ENCODE peak calls at places on chromosomes 1 and 21, in nine cellular contexts. One of them, this sample, is unnamed.
A peak's percentile ranks its signal among the peaks of the same experiment; 100 is the strongest.

GRCh38 chr1:154999651-155000474 is 2.7 kb upstream of the ZBTB7B start:
- DNase-seq in K562: peak; percentile 78
- DNase-seq in IMR-90: no peak
- DNase-seq in left lung: no peak
- DNase-seq in endodermal cell: peak; percentile 86
- DNase-seq in hepatocyte: peak; percentile 76
- DNase-seq in esophagus squamous epithelium: no peak
- DNase-seq in colonic mucosa: peak; percentile 66
- DNase-seq in astrocyte: no peak
- DNase-seq in this sample: no peak

GRCh38 chr1:233993651-233994050 is 89.2 kb downstream of the SLC35F3 start:
- DNase-seq in K562: no peak
- DNase-seq in IMR-90: no peak
- DNase-seq in left lung: no peak
- DNase-seq in endodermal cell: no peak
- DNase-seq in hepatocyte: no peak
- DNase-seq in esophagus squamous epithelium: no peak
- DNase-seq in colonic mucosa: no peak
- DNase-seq in astrocyte: peak; percentile 19
- DNase-seq in this sample: no peak

GRCh38 chr1:209884665-209885117 is 53.3 kb upstream of the SYT14 start:
- DNase-seq in K562: peak; percentile 52
- DNase-seq in IMR-90: peak; percentile 99
- DNase-seq in left lung: no peak
- DNase-seq in endodermal cell: no peak
- DNase-seq in hepatocyte: peak; percentile 93
- DNase-seq in esophagus squamous epithelium: no peak
- DNase-seq in colonic mucosa: peak; percentile 39
- DNase-seq in astrocyte: peak; percentile 100
- DNase-seq in this sample: peak; percentile 100

GRCh38 chr1:12601690-12602632 is 16.0 kb downstream of the DHRS3 start:
- DNase-seq in K562: peak; percentile 66
- DNase-seq in IMR-90: peak; percentile 97
- DNase-seq in left lung: no peak
- DNase-seq in endodermal cell: no peak
- DNase-seq in hepatocyte: peak; percentile 56
- DNase-seq in esophagus squamous epithelium: no peak
- DNase-seq in colonic mucosa: peak; percentile 32
- DNase-seq in astrocyte: peak; percentile 90
- DNase-seq in this sample: peak; percentile 93

GRCh38 chr1:19366599-19367315 is 54.6 kb downstream of the SLC66A1 start:
- DNase-seq in K562: no peak
- DNase-seq in IMR-90: no peak
- DNase-seq in left lung: no peak
- DNase-seq in endodermal cell: no peak
- DNase-seq in hepatocyte: no peak
- DNase-seq in esophagus squamous epithelium: no peak
- DNase-seq in colonic mucosa: no peak
- DNase-seq in astrocyte: no peak
- DNase-seq in this sample: no peak

GRCh38 chr1:183327429-183328290 is 90.5 kb downstream of the NMNAT2 start:
- DNase-seq in K562: no peak
- DNase-seq in IMR-90: no peak
- DNase-seq in left lung: no peak
- DNase-seq in endodermal cell: no peak
- DNase-seq in hepatocyte: no peak
- DNase-seq in esophagus squamous epithelium: no peak
- DNase-seq in colonic mucosa: no peak
- DNase-seq in astrocyte: no peak
- DNase-seq in this sample: no peak

GRCh38 chr1:198725090-198725489 is 86.2 kb downstream of the PTPRC start:
- DNase-seq in K562: no peak
- DNase-seq in IMR-90: peak; percentile 15
- DNase-seq in left lung: no peak
- DNase-seq in endodermal cell: no peak
- DNase-seq in hepatocyte: no peak
- DNase-seq in esophagus squamous epithelium: no peak
- DNase-seq in colonic mucosa: no peak
- DNase-seq in astrocyte: no peak
- DNase-seq in this sample: no peak

GRCh38 chr21:44547656-44548331 is 3.5 kb downstream of the KRTAP10-2 start:
- DNase-seq in K562: no peak
- DNase-seq in IMR-90: no peak
- DNase-seq in left lung: no peak
- DNase-seq in endodermal cell: no peak
- DNase-seq in hepatocyte: no peak
- DNase-seq in esophagus squamous epithelium: no peak
- DNase-seq in colonic mucosa: no peak
- DNase-seq in astrocyte: no peak
- DNase-seq in this sample: no peak

GRCh38 chr1:153537376-153537730 is 1.6 kb upstream of the S100A6 start:
- DNase-seq in K562: no peak
- DNase-seq in IMR-90: no peak
- DNase-seq in left lung: no peak
- DNase-seq in endodermal cell: no peak
- DNase-seq in hepatocyte: no peak
- DNase-seq in esophagus squamous epithelium: no peak
- DNase-seq in colonic mucosa: peak; percentile 29
- DNase-seq in astrocyte: no peak
- DNase-seq in this sample: no peak

GRCh38 chr1:240399381-240399780 is 212.6 kb downstream of the GREM2 start:
- DNase-seq in K562: no peak
- DNase-seq in IMR-90: peak; percentile 95
- DNase-seq in left lung: no peak
- DNase-seq in endodermal cell: no peak
- DNase-seq in hepatocyte: peak; percentile 81
- DNase-seq in esophagus squamous epithelium: no peak
- DNase-seq in colonic mucosa: no peak
- DNase-seq in astrocyte: peak; percentile 98
- DNase-seq in this sample: peak; percentile 96

GRCh38 chr1:115426271-115426771 is 88.3 kb upstream of the NGF start:
- DNase-seq in K562: no peak
- DNase-seq in IMR-90: peak; percentile 91
- DNase-seq in left lung: no peak
- DNase-seq in endodermal cell: peak; percentile 52
- DNase-seq in hepatocyte: peak; percentile 21
- DNase-seq in esophagus squamous epithelium: no peak
- DNase-seq in colonic mucosa: no peak
- DNase-seq in astrocyte: peak; percentile 92
- DNase-seq in this sample: peak; percentile 85

GRCh38 chr1:111735321-111735720 is 3.9 kb downstream of the INKA2 start:
- DNase-seq in K562: no peak
- DNase-seq in IMR-90: peak; percentile 48
- DNase-seq in left lung: no peak
- DNase-seq in endodermal cell: no peak
- DNase-seq in hepatocyte: no peak
- DNase-seq in esophagus squamous epithelium: no peak
- DNase-seq in colonic mucosa: no peak
- DNase-seq in astrocyte: no peak
- DNase-seq in this sample: no peak

GRCh38 chr1:17851075-17851474 is 95.9 kb downstream of the ACTL8 start:
- DNase-seq in K562: no peak
- DNase-seq in IMR-90: no peak
- DNase-seq in left lung: no peak
- DNase-seq in endodermal cell: no peak
- DNase-seq in hepatocyte: no peak
- DNase-seq in esophagus squamous epithelium: no peak
- DNase-seq in colonic mucosa: no peak
- DNase-seq in astrocyte: no peak
- DNase-seq in this sample: no peak

GRCh38 chr1:84653130-84653680 is 37.1 kb downstream of the SSX2IP start:
- DNase-seq in K562: no peak
- DNase-seq in IMR-90: peak; percentile 59
- DNase-seq in left lung: no peak
- DNase-seq in endodermal cell: no peak
- DNase-seq in hepatocyte: no peak
- DNase-seq in esophagus squamous epithelium: no peak
- DNase-seq in colonic mucosa: no peak
- DNase-seq in astrocyte: peak; percentile 26
- DNase-seq in this sample: peak; percentile 16

GRCh38 chr1:248823517-248824001 is 2.2 kb downstream of the SH3BP5L start:
- DNase-seq in K562: no peak
- DNase-seq in IMR-90: peak; percentile 88
- DNase-seq in left lung: no peak
- DNase-seq in endodermal cell: no peak
- DNase-seq in hepatocyte: no peak
- DNase-seq in esophagus squamous epithelium: no peak
- DNase-seq in colonic mucosa: no peak
- DNase-seq in astrocyte: peak; percentile 96
- DNase-seq in this sample: no peak

DNA sequence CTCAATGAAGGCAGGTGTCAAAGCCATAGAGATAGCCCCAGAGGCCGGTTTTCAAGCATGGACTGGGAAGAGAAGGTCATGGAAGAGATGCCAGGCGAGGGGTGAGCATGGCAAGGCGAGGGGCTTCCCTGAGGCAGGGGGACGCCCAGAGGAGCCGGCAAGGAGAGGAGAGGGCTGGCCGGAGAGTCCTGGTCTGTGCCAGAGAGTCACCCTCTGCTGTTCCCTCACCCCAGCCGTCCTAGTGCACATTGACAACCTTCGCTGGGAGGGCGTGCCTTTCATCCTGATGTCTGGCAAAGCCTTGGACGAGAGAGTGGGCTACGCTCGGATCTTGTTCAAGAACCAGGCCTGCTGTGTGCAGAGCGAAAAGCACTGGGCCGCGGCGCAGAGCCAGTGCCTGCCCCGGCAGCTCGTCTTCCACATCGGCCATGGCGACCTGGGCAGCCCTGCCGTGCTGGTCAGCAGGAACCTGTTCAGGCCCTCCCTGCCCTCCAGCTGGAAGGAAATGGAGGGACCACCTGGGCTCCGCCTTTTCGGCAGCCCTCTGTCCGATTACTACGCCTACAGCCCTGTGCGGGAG is 28.8 kb downstream of the H6PD start:
- DNase-seq in K562: no peak
- DNase-seq in IMR-90: no peak
- DNase-seq in left lung: peak; percentile 79
- DNase-seq in endodermal cell: no peak
- DNase-seq in hepatocyte: no peak
- DNase-seq in esophagus squamous epithelium: no peak
- DNase-seq in colonic mucosa: no peak
- DNase-seq in astrocyte: no peak
- DNase-seq in this sample: no peak
- H3K27ac ChIP-seq in K562: no peak overlapping the region
- H3K27ac ChIP-seq in IMR-90: no peak overlapping the region
- H3K27ac ChIP-seq in left lung: no peak overlapping the region
- H3K27ac ChIP-seq in endodermal cell: no peak overlapping the region
- H3K27ac ChIP-seq in hepatocyte: no peak overlapping the region
- H3K27ac ChIP-seq in esophagus squamous epithelium: no peak overlapping the region
- H3K27ac ChIP-seq in colonic mucosa: no peak overlapping the region
- H3K27ac ChIP-seq in astrocyte: no peak overlapping the region
- H3K27ac ChIP-seq in this sample: no peak overlapping the region

GRCh38 chr1:223760833-223761232 is 48.5 kb downstream of the CAPN2 start:
- DNase-seq in K562: no peak
- DNase-seq in IMR-90: no peak
- DNase-seq in left lung: no peak
- DNase-seq in endodermal cell: no peak
- DNase-seq in hepatocyte: no peak
- DNase-seq in esophagus squamous epithelium: no peak
- DNase-seq in colonic mucosa: no peak
- DNase-seq in astrocyte: no peak
- DNase-seq in this sample: no peak
- H3K36me3 ChIP-seq in K562: peaks cover 80% of the 10 kb centered on the region
- H3K36me3 ChIP-seq in IMR-90: peaks cover 78% of the 10 kb centered on the region
- H3K36me3 ChIP-seq in left lung: no peaks in the 10 kb centered on the region
- H3K36me3 ChIP-seq in endodermal cell: peaks cover 90% of the 10 kb centered on the region
- H3K36me3 ChIP-seq in hepatocyte: no peaks in the 10 kb centered on the region
- H3K36me3 ChIP-seq in esophagus squamous epithelium: peaks cover 64% of the 10 kb centered on the region
- H3K36me3 ChIP-seq in colonic mucosa: peaks cover 4% of the 10 kb centered on the region
- H3K36me3 ChIP-seq in astrocyte: peaks cover 92% of the 10 kb centered on the region
- H3K36me3 ChIP-seq in this sample: peaks cover 94% of the 10 kb centered on the region

GRCh38 chr1:212669600-212669999 is 30.0 kb downstream of the BATF3 start:
- DNase-seq in K562: no peak
- DNase-seq in IMR-90: no peak
- DNase-seq in left lung: no peak
- DNase-seq in endodermal cell: peak; percentile 49
- DNase-seq in hepatocyte: no peak
- DNase-seq in esophagus squamous epithelium: no peak
- DNase-seq in colonic mucosa: no peak
- DNase-seq in astrocyte: no peak
- DNase-seq in this sample: no peak

GRCh38 chr1:212670301-212670700 is 29.3 kb downstream of the BATF3 start:
- DNase-seq in K562: no peak
- DNase-seq in IMR-90: no peak
- DNase-seq in left lung: no peak
- DNase-seq in endodermal cell: no peak
- DNase-seq in hepatocyte: no peak
- DNase-seq in esophagus squamous epithelium: no peak
- DNase-seq in colonic mucosa: no peak
- DNase-seq in astrocyte: no peak
- DNase-seq in this sample: no peak

GRCh38 chr1:212668477-212668876 is 31.2 kb downstream of the BATF3 start:
- DNase-seq in K562: no peak
- DNase-seq in IMR-90: no peak
- DNase-seq in left lung: no peak
- DNase-seq in endodermal cell: peak; percentile 24
- DNase-seq in hepatocyte: no peak
- DNase-seq in esophagus squamous epithelium: no peak
- DNase-seq in colonic mucosa: no peak
- DNase-seq in astrocyte: no peak
- DNase-seq in this sample: no peak

GRCh38 chr1:212667223-212668139 is 32.2 kb downstream of the BATF3 start:
- DNase-seq in K562: no peak
- DNase-seq in IMR-90: peak; percentile 97
- DNase-seq in left lung: no peak
- DNase-seq in endodermal cell: peak; percentile 78
- DNase-seq in hepatocyte: peak; percentile 64
- DNase-seq in esophagus squamous epithelium: no peak
- DNase-seq in colonic mucosa: no peak
- DNase-seq in astrocyte: peak; percentile 94
- DNase-seq in this sample: peak; percentile 99

DNA sequence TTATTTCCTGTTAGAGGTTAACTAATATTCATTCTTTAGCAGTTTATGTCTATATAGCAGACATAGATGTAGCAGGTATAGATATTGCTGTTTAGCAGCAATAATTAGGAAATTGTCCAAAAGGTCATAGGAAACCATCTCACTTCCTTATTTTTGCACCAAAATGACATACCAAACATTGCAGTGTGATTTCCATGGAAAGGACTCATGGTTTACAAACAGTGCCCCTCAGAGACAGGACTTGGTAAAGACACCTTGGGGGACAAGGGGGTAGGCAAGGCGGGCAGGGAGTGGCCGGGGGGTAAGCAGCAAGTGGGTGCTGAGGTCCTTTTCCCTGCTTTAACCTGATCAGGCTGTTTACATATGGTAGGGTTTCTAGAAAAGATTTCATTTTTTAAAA is 30.5 kb downstream of the BATF3 start:
- DNase-seq in K562: peak; percentile 37
- DNase-seq in IMR-90: peak; percentile 20
- DNase-seq in left lung: no peak
- DNase-seq in endodermal cell: peak; percentile 74
- DNase-seq in hepatocyte: no peak
- DNase-seq in esophagus squamous epithelium: no peak
- DNase-seq in colonic mucosa: no peak
- DNase-seq in astrocyte: no peak
- DNase-seq in this sample: no peak
- TF ChIP-seq CTCF in K562: peak; percentile 53
- TF ChIP-seq CTCF in IMR-90: peak; percentile 37
- TF ChIP-seq CTCF in left lung: peak; percentile 33
- TF ChIP-seq CTCF in endodermal cell: peak; percentile 75
- TF ChIP-seq CTCF in hepatocyte: peak; percentile 14
- TF ChIP-seq CTCF in esophagus squamous epithelium: no peak
- TF ChIP-seq CTCF in colonic mucosa: no peak
- TF ChIP-seq CTCF in astrocyte: peak; percentile 10
- TF ChIP-seq CTCF in this sample: peak; percentile 43

GRCh38 chr1:178962853-178963810 is 62.6 kb upstream of the FAM20B start:
- DNase-seq in K562: no peak
- DNase-seq in IMR-90: no peak
- DNase-seq in left lung: no peak
- DNase-seq in endodermal cell: no peak
- DNase-seq in hepatocyte: no peak
- DNase-seq in esophagus squamous epithelium: no peak
- DNase-seq in colonic mucosa: no peak
- DNase-seq in astrocyte: no peak
- DNase-seq in this sample: no peak
- H3K27ac ChIP-seq in K562: no peak overlapping the region
- H3K27ac ChIP-seq in IMR-90: no peak overlapping the region
- H3K27ac ChIP-seq in left lung: no peak overlapping the region
- H3K27ac ChIP-seq in endodermal cell: no peak overlapping the region
- H3K27ac ChIP-seq in hepatocyte: no peak overlapping the region
- H3K27ac ChIP-seq in esophagus squamous epithelium: no peak overlapping the region
- H3K27ac ChIP-seq in colonic mucosa: no peak overlapping the region
- H3K27ac ChIP-seq in astrocyte: no peak overlapping the region
- H3K27ac ChIP-seq in this sample: no peak overlapping the region

This sample was measured in brain microvascular endothelial cell.